ENCODE peak calls at places on chromosomes 12 and 14, in five cellular contexts. One of them, this sample, is unnamed.
A peak's percentile ranks its signal among the peaks of the same experiment; 100 is the strongest.

GRCh38 chr12:110498984-110499706 is 2.8 kb downstream of the VPS29 start:
- DNase-seq in ovary: no peak
- DNase-seq in H1: no peak
- DNase-seq in left ventricle myocardium inferior: no peak
- DNase-seq in Calu3: no peak
- DNase-seq in this sample: no peak

GRCh38 chr12:132498931-132499330 is 9.0 kb downstream of the FBRSL1 start:
- DNase-seq in left ventricle myocardium inferior: no peak
- DNase-seq in H1: no peak
- DNase-seq in ovary: no peak
- DNase-seq in Calu3: no peak
- DNase-seq in this sample: no peak

GRCh38 chr14:71311061-71311460 is 403.8 kb downstream of the PCNX1 start:
- DNase-seq in Calu3: no peak
- DNase-seq in ovary: no peak
- DNase-seq in H1: no peak
- DNase-seq in left ventricle myocardium inferior: no peak
- DNase-seq in this sample: no peak

GRCh38 chr12:15240898-15241297 is 19.7 kb upstream of the RERG start:
- DNase-seq in ovary: no peak
- DNase-seq in left ventricle myocardium inferior: no peak
- DNase-seq in Calu3: no peak
- DNase-seq in H1: no peak
- DNase-seq in this sample: no peak

GRCh38 chr14:59882957-59883356 is 12.4 kb upstream of the RTN1 start:
- DNase-seq in left ventricle myocardium inferior: no peak
- DNase-seq in ovary: no peak
- DNase-seq in H1: no peak
- DNase-seq in Calu3: no peak
- DNase-seq in this sample: no peak

GRCh38 chr14:58864751-58865519 is 227.2 kb downstream of the DACT1 start:
- DNase-seq in Calu3: no peak
- DNase-seq in H1: no peak
- DNase-seq in left ventricle myocardium inferior: no peak
- DNase-seq in ovary: no peak
- DNase-seq in this sample: no peak

GRCh38 chr12:54360717-54361456 is 3.4 kb downstream of the GPR84 start:
- DNase-seq in Calu3: peak; percentile 89
- DNase-seq in ovary: peak; percentile 85
- DNase-seq in H1: peak; percentile 93
- DNase-seq in left ventricle myocardium inferior: peak; percentile 71
- DNase-seq in this sample: no peak

GRCh38 chr12:131066886-131067490 is 113.3 kb downstream of the ADGRD1 start:
- DNase-seq in H1: no peak
- DNase-seq in left ventricle myocardium inferior: peak; percentile 30
- DNase-seq in ovary: peak; percentile 52
- DNase-seq in Calu3: no peak
- DNase-seq in this sample: no peak

GRCh38 chr12:95169368-95169767 is 47.9 kb downstream of the FGD6 start:
- DNase-seq in left ventricle myocardium inferior: no peak
- DNase-seq in ovary: no peak
- DNase-seq in Calu3: peak; percentile 80
- DNase-seq in H1: no peak
- DNase-seq in this sample: no peak

GRCh38 chr14:67718265-67718664 is 16.6 kb downstream of the RDH12 start:
- DNase-seq in H1: no peak
- DNase-seq in Calu3: no peak
- DNase-seq in left ventricle myocardium inferior: no peak
- DNase-seq in ovary: no peak
- DNase-seq in this sample: no peak

GRCh38 chr12:41552507-41553047 is 364.5 kb downstream of the PDZRN4 start:
- DNase-seq in H1: no peak
- DNase-seq in Calu3: no peak
- DNase-seq in left ventricle myocardium inferior: no peak
- DNase-seq in ovary: no peak
- DNase-seq in this sample: no peak

GRCh38 chr12:76313289-76313688 is 34.9 kb downstream of the BBS10 start:
- DNase-seq in Calu3: no peak
- DNase-seq in ovary: no peak
- DNase-seq in left ventricle myocardium inferior: no peak
- DNase-seq in H1: no peak
- DNase-seq in this sample: no peak

GRCh38 chr14:52012635-52013034 is 23.3 kb downstream of the RTRAF start:
- DNase-seq in left ventricle myocardium inferior: peak; percentile 76
- DNase-seq in ovary: no peak
- DNase-seq in Calu3: no peak
- DNase-seq in H1: no peak
- DNase-seq in this sample: no peak

GRCh38 chr14:75981426-75981825 is 369 bp downstream of the TGFB3 start:
- DNase-seq in ovary: no peak
- DNase-seq in H1: peak; percentile 54
- DNase-seq in left ventricle myocardium inferior: no peak
- DNase-seq in Calu3: no peak
- DNase-seq in this sample: peak; percentile 50

GRCh38 chr12:70121562-70121961 is 121.7 kb upstream of the CNOT2 start:
- DNase-seq in Calu3: peak; percentile 34
- DNase-seq in ovary: no peak
- DNase-seq in left ventricle myocardium inferior: no peak
- DNase-seq in H1: no peak
- DNase-seq in this sample: no peak

GRCh38 chr14:100140452-100141132 is 18.9 kb downstream of the DEGS2 start:
- DNase-seq in ovary: no peak
- DNase-seq in Calu3: no peak
- DNase-seq in H1: peak; percentile 78
- DNase-seq in left ventricle myocardium inferior: no peak
- DNase-seq in this sample: no peak
- TF ChIP-seq CTCF in ovary: no peak
- TF ChIP-seq CTCF in Calu3: no peak
- TF ChIP-seq CTCF in H1: peak; percentile 78
- TF ChIP-seq CTCF in left ventricle myocardium inferior: no peak
- TF ChIP-seq CTCF in this sample: no peak

DNA sequence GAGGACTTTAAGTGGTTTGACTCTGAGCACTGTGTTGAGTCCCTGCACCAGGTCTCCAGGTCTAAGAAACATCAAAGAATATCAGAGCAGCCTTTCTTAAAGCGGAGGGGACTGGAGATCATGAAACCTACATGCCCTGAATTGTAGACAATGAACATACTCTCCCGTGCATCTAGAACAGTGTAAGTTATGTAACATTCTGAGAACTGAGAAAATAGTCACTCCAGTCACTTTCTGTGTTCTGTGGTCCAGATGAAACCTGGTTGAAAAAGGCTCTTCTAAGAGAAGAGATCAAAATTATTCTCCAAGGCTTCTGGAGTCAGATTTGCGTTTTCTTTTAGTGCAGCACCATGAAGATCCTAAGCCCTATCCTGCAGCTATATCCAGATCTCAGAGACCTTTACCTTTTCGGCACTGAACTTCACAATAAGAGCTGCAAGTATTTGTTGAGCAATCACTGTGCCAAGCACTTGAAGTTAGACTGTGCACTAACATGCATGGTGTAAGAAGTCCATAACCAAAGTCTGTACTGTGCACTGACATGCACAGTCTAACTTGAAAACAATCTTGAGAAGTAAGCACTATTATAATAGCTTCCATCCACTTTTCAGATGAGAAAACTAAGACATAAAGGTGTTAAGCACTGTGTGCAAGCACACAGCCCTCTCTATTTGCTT is 65.6 kb upstream of the TMEM263 start:
- DNase-seq in left ventricle myocardium inferior: no peak
- DNase-seq in H1: no peak
- DNase-seq in ovary: no peak
- DNase-seq in Calu3: no peak
- DNase-seq in this sample: no peak
- TF ChIP-seq CTCF in left ventricle myocardium inferior: no peak
- TF ChIP-seq CTCF in H1: no peak
- TF ChIP-seq CTCF in ovary: no peak
- TF ChIP-seq CTCF in Calu3: no peak
- TF ChIP-seq CTCF in this sample: no peak

GRCh38 chr14:35438910-35439713 is 34.6 kb upstream of the NFKBIA start:
- DNase-seq in left ventricle myocardium inferior: no peak
- DNase-seq in Calu3: no peak
- DNase-seq in H1: no peak
- DNase-seq in ovary: no peak
- DNase-seq in this sample: no peak
- TF ChIP-seq CTCF in left ventricle myocardium inferior: peak; percentile 35
- TF ChIP-seq CTCF in Calu3: no peak
- TF ChIP-seq CTCF in H1: peak; percentile 49
- TF ChIP-seq CTCF in ovary: no peak
- TF ChIP-seq CTCF in this sample: peak; percentile 32

DNA sequence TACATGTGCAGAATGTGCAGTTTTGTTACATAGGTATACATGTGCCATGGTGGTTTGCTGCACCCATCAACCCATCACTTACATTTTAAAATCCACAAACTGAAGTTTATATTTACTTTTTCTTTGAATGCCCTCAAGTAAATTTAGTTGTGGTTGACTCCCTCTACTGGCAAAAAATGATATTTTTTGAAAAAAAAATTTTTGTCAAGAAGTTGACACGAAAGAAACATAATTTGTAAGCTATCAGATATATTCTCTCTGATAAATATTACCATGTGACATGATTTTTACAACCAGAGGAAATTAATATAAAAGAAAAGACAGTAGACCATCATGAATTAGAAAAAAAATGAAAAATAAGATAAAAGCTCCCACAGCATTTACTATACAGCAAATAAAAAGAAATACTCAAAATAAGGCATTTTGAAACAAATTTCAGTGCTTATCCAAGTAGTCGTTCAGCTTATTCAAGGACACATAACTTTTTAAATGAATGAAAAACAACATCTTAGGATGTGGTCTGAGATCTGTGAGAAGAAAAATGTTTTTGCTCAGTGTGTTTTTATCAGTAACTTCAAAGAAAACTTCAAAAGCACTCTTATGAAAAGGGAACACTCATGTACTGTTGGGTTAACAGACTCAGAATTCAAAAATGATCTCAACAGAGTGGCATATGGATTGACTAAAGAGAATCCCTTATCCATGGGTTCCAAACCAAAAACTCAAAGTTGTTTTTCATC is 30.0 kb upstream of the GRIP1 start:
- DNase-seq in ovary: no peak
- DNase-seq in left ventricle myocardium inferior: no peak
- DNase-seq in H1: no peak
- DNase-seq in Calu3: no peak
- DNase-seq in this sample: no peak
- TF ChIP-seq CTCF in ovary: no peak
- TF ChIP-seq CTCF in left ventricle myocardium inferior: peak; percentile 50
- TF ChIP-seq CTCF in H1: no peak
- TF ChIP-seq CTCF in Calu3: no peak
- TF ChIP-seq CTCF in this sample: peak; percentile 73

DNA sequence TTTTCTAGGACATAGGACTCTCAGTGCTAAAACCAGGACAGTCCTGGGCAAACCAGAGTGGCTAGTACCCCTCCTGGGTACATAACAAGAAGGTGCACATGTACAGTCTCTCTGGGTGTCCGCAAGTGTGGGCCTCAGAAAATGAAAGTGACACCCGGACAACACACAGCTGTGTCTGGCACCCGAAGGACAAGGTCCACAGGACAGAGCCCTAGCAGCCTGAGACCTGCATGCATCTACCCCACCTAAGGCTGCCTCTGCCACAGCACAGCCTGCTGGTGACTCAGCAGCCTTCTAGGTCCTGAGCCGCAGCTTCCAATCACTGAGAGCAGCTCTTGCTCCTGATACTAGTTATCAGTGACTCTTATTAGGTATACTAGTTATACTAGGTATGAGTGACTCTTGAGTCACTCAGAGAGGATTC is 784.1 kb upstream of the TBX3 start:
- DNase-seq in Calu3: no peak
- DNase-seq in left ventricle myocardium inferior: no peak
- DNase-seq in H1: no peak
- DNase-seq in ovary: no peak
- DNase-seq in this sample: no peak
- TF ChIP-seq CTCF in Calu3: no peak
- TF ChIP-seq CTCF in left ventricle myocardium inferior: peak; percentile 52
- TF ChIP-seq CTCF in H1: peak; percentile 18
- TF ChIP-seq CTCF in ovary: no peak
- TF ChIP-seq CTCF in this sample: no peak

GRCh38 chr12:62598846-62599245 is 132.2 kb downstream of the MON2 start:
- DNase-seq in Calu3: no peak
- DNase-seq in ovary: no peak
- DNase-seq in left ventricle myocardium inferior: no peak
- DNase-seq in H1: no peak
- DNase-seq in this sample: no peak

GRCh38 chr12:62601765-62602444 is 135.3 kb downstream of the MON2 start:
- DNase-seq in ovary: no peak
- DNase-seq in left ventricle myocardium inferior: no peak
- DNase-seq in Calu3: no peak
- DNase-seq in H1: no peak
- DNase-seq in this sample: no peak

GRCh38 chr12:62597253-62597652 is 130.6 kb downstream of the MON2 start:
- DNase-seq in Calu3: no peak
- DNase-seq in left ventricle myocardium inferior: no peak
- DNase-seq in H1: no peak
- DNase-seq in ovary: no peak
- DNase-seq in this sample: no peak

GRCh38 chr12:62602445-62603060 is 135.9 kb downstream of the MON2 start:
- DNase-seq in left ventricle myocardium inferior: peak; percentile 92
- DNase-seq in Calu3: peak; percentile 88
- DNase-seq in ovary: peak; percentile 89
- DNase-seq in H1: peak; percentile 93
- DNase-seq in this sample: peak; percentile 88

DNA sequence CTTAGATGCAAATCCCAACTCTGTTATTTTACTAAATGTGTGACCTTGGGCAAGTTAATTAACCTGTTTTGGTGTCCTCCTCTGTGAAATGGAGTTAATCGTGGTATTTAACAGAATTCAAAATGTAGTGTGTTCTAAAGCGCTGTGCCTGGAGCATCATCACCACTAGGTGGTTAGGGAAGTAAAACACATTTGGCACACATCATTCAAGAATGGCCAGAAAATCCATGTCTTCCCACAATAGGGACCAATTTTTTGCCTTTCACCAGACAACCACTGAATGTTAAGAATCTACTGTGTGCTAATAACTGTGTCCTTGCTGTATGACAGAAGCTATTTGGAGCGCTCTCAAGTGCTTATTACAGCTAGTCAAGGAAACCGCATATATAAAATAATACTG is 133.4 kb downstream of the MON2 start:
- DNase-seq in Calu3: no peak
- DNase-seq in left ventricle myocardium inferior: no peak
- DNase-seq in H1: no peak
- DNase-seq in ovary: no peak
- DNase-seq in this sample: no peak
- TF ChIP-seq CTCF in Calu3: peak; percentile 11
- TF ChIP-seq CTCF in left ventricle myocardium inferior: no peak
- TF ChIP-seq CTCF in H1: peak; percentile 25
- TF ChIP-seq CTCF in ovary: no peak
- TF ChIP-seq CTCF in this sample: no peak